ENCODE peak calls at places on chromosomes 3 and 15, in six cellular contexts. F is SK-N-SH treated with all-trans-retinoic acid at 6 μM for 48 hours, U is PC-3, Y is Right ventricle myocardium inferior, C is IMR-90, B is GM23338. N is an unnamed sample.

GRCh38 chr15:45428491-45428890 is 50.1 kb upstream of the GATM start:
- ATAC-seq in Y (no peak), B (no peak), U (no peak), C (no peak), F (no peak), N (no peak)

GRCh38 chr15:93520206-93520605 is 431.2 kb upstream of the RGMA start:
- ATAC-seq in B (peak), Y (peak), F (no peak), U (no peak), C (no peak), N (no peak)

GRCh38 chr3:19384868-19385267 is 236.6 kb downstream of the KCNH8 start:
- ATAC-seq in Y (no peak), C (no peak), F (no peak), B (no peak), U (no peak), N (no peak)

GRCh38 chr3:131067983-131068382 is 41.3 kb downstream of the NEK11 start:
- ATAC-seq in U (no peak), B (no peak), C (no peak), F (no peak), Y (peak), N (no peak)

GRCh38 chr15:83118968-83119367 is 11.5 kb downstream of the TM6SF1 start:
- ATAC-seq in F (no peak), U (no peak), B (no peak), C (no peak), Y (no peak), N (no peak)

GRCh38 chr3:146274833-146275232 is 23.9 kb upstream of the PLSCR4 start:
- ATAC-seq in F (no peak), B (no peak), Y (peak), U (no peak), C (peak), N (no peak)

GRCh38 chr3:29605845-29606244 is 325.0 kb downstream of the RBMS3 start:
- ATAC-seq in U (no peak), B (no peak), C (peak), Y (no peak), F (no peak), N (no peak)

GRCh38 chr3:176870451-176870850 is 326.8 kb downstream of the TBL1XR1 start:
- ATAC-seq in U (no peak), B (no peak), C (no peak), F (no peak), Y (no peak), N (no peak)

GRCh38 chr15:74798388-74799254 is 14.0 kb upstream of the LMAN1L start:
- ATAC-seq in B (no peak), Y (peak), C (no peak), F (no peak), U (no peak), N (no peak)

GRCh38 chr3:188690076-188690475 is 481.7 kb upstream of the TPRG1 start:
- ATAC-seq in B (no peak), C (no peak), Y (no peak), U (no peak), F (no peak), N (no peak)

GRCh38 chr3:171873561-171873960 is 30.4 kb downstream of the TMEM212 start:
- ATAC-seq in F (peak), U (no peak), Y (no peak), B (no peak), C (peak), N (no peak)

GRCh38 chr3:171262431-171262830 is 197.8 kb downstream of the TNIK start:
- ATAC-seq in U (no peak), F (peak), C (peak), B (no peak), Y (no peak), N (no peak)

GRCh38 chr15:79515628-79516027 is 83.5 kb downstream of the MINAR1 start:
- ATAC-seq in U (no peak), F (no peak), C (no peak), B (no peak), Y (no peak), N (no peak)

GRCh38 chr15:23013681-23014080 is 25.7 kb downstream of the TUBGCP5 start:
- ATAC-seq in B (no peak), U (no peak), Y (no peak), C (no peak), F (no peak), N (no peak)

GRCh38 chr3:189914799-189915198 is 205.9 kb downstream of the P3H2 start:
- ATAC-seq in F (no peak), U (peak), Y (no peak), B (no peak), C (peak), N (peak)

GRCh38 chr3:104425416-104425815 is 941.3 kb upstream of the ALCAM start:
- ATAC-seq in Y (no peak), C (no peak), U (no peak), B (no peak), F (no peak), N (no peak)

GRCh38 chr15:91710072-91710471 is 143.4 kb upstream of the SLCO3A1 start:
- ATAC-seq in C (no peak), B (no peak), F (no peak), U (no peak), Y (no peak), N (peak)

GRCh38 chr15:66068801-66069200 is 184.7 kb downstream of the MEGF11 start:
- ATAC-seq in F (no peak), Y (no peak), B (no peak), U (no peak), C (no peak), N (no peak)

GRCh38 chr15:80068578-80068977 is 9.1 kb downstream of the ZFAND6 start:
- ATAC-seq in F (peak), U (no peak), C (no peak), Y (no peak), B (no peak), N (peak)

GRCh38 chr3:104610730-104611652 is 755.7 kb upstream of the ALCAM start:
- ATAC-seq in B (no peak), U (no peak), C (no peak), Y (no peak), F (no peak), N (no peak)

GRCh38 chr3:45508659-45509037 is 85.9 kb upstream of the LIMD1 start:
- ATAC-seq in Y (no peak), U (no peak), F (no peak), B (no peak), C (no peak), N (no peak)

N was measured in activated T-helper 17 cell treated with anti-CD3 and anti-CD28 coated beads, Interleukin-2, amount 50 U/mL, for 72 hours.